ENCODE peak calls at places on chromosome 10, in five cellular contexts. E, P, X, N and T are unnamed samples. For H3K36me3 and H3K27me3, the result is how much of the 10 kb centered on the place peaks cover.

GRCh38 chr10:117784776-117785175 is 242.2 kb downstream of the EMX2 start:
- DNase-seq in E (no peak), N (no peak), P (no peak), X (no peak), T (no peak)

GRCh38 chr10:17782921-17783665 is 26.1 kb upstream of the MRC1 start:
- DNase-seq in X (no peak), E (peak), N (no peak), P (no peak), T (no peak)

GRCh38 chr10:52004342-52004949 is 305.1 kb upstream of the CSTF2T start:
- DNase-seq in X (no peak), N (no peak), E (no peak), P (no peak), T (no peak)

GRCh38 chr10:42997151-42997848 is 79.6 kb upstream of the RET start:
- DNase-seq in P (no peak), N (no peak), X (no peak), E (no peak), T (no peak)

GRCh38 chr10:74837750-74838149 is 11.3 kb downstream of the KAT6B start:
- DNase-seq in E (no peak), X (no peak), P (no peak), N (no peak), T (no peak)

GRCh38 chr10:116775488-116776400 is 33.4 kb upstream of the HSPA12A start:
- DNase-seq in N (no peak), X (no peak), E (no peak), P (no peak), T (no peak)

GRCh38 chr10:26199841-26200240 is 16.7 kb upstream of the GAD2 start:
- DNase-seq in N (no peak), E (no peak), P (no peak), X (no peak), T (no peak)

GRCh38 chr10:119113805-119114732 is 10.2 kb downstream of the DENND10 start:
- DNase-seq in E (no peak), P (no peak), N (peak), X (no peak), T (no peak)

GRCh38 chr10:18710201-18710653 is 51.0 kb downstream of the ARL5B start:
- DNase-seq in N (no peak), E (no peak), P (no peak), X (no peak), T (no peak)

GRCh38 chr10:114694062-114694461 is 36.0 kb upstream of the ABLIM1 start:
- DNase-seq in E (no peak), N (no peak), P (no peak), X (no peak), T (no peak)

GRCh38 chr10:15879663-15880062 is 19.4 kb upstream of the MINDY3 start:
- DNase-seq in N (no peak), E (no peak), P (no peak), X (no peak), T (no peak)

GRCh38 chr10:79454259-79454658 is 8.8 kb upstream of the ZCCHC24 start:
- DNase-seq in E (no peak), N (no peak), X (peak), P (no peak), T (no peak)

GRCh38 chr10:15515207-15515606 is 144.1 kb upstream of the FAM171A1 start:
- DNase-seq in N (no peak), X (no peak), P (no peak), E (no peak), T (peak)

GRCh38 chr10:116621934-116622655 is 1.3 kb downstream of the PNLIPRP2 start:
- DNase-seq in P (no peak), N (peak), X (peak), E (no peak), T (no peak)

GRCh38 chr10:80356563-80356999 is at the start of the genes DYDC1 and DYDC2:
- DNase-seq in X (no peak), P (no peak), N (peak), E (peak), T (peak)

GRCh38 chr10:4255751-4256150 is 470.7 kb upstream of the KLF6 start:
- DNase-seq in N (no peak), E (no peak), P (no peak), X (no peak), T (no peak)

GRCh38 chr10:47288236-47288635 is 11.8 kb upstream of the GDF10 start:
- DNase-seq in P (no peak), X (no peak), E (no peak), N (no peak), T (no peak)

GRCh38 chr10:48947690-48948418 is 8.2 kb upstream of the LRRC18 start:
- DNase-seq in N (no peak), E (no peak), P (no peak), X (no peak), T (no peak)

GRCh38 chr10:79382491-79382941 is 35.2 kb downstream of the PPIF start:
- DNase-seq in E (peak), P (peak), X (peak), N (no peak), T (peak)

GRCh38 chr10:117463545-117463920 is 79.0 kb upstream of the EMX2 start:
- DNase-seq in E (no peak), N (no peak), P (no peak), X (no peak), T (no peak)

GRCh38 chr10:44752451-44753441 is 158.4 kb upstream of the TMEM72 start:
- DNase-seq in P (no peak), E (no peak), N (peak), X (no peak), T (no peak)

GRCh38 chr10:4111593-4111992 is 326.6 kb upstream of the KLF6 start:
- DNase-seq in P (no peak), E (no peak), N (no peak), X (no peak), T (no peak)

GRCh38 chr10:93718937-93719725 is 16.7 kb upstream of the FRA10AC1 start:
- DNase-seq in P (no peak), X (no peak), N (peak), E (no peak), T (no peak)

GRCh38 chr10:71528371-71529202 is 131.9 kb downstream of the CDH23 start:
- DNase-seq in P (no peak), X (no peak), E (no peak), N (no peak), T (no peak)

GRCh38 chr10:118615888-118616287 is 20.4 kb upstream of the PRLHR start:
- DNase-seq in E (no peak), X (no peak), P (no peak), N (no peak), T (no peak)

GRCh38 chr10:124743188-124744046 is 761 bp downstream of the FAM53B start:
- DNase-seq in N (peak), X (peak), P (no peak), E (peak), T (no peak)

GRCh38 chr10:32149257-32149955 is 93.2 kb upstream of the KIF5B start:
- DNase-seq in X (peak), N (peak), E (peak), P (no peak), T (peak)

GRCh38 chr10:22369433-22370072 is 24.3 kb downstream of the SPAG6 start:
- DNase-seq in P (no peak), E (no peak), X (no peak), N (no peak), T (no peak)

GRCh38 chr10:79381804-79382221 is 34.5 kb downstream of the PPIF start:
- DNase-seq in N (peak), E (peak), X (peak), P (peak), T (peak)

GRCh38 chr10:104254493-104255243 is at the start of gene GSTO1:
- DNase-seq in X (peak), P (peak), N (peak), E (peak), T (peak)

GRCh38 chr10:3126741-3127342 is 45.7 kb downstream of the PITRM1 start:
- DNase-seq in N (peak), P (no peak), E (no peak), X (no peak), T (peak)

GRCh38 chr10:131211556-131211955 is 100.0 kb downstream of the TCERG1L start:
- DNase-seq in N (no peak), P (no peak), E (peak), X (no peak), T (no peak)

GRCh38 chr10:59177031-59177861 is 803 bp downstream of the PHYHIPL start:
- DNase-seq in X (no peak), P (no peak), N (peak), E (no peak), T (no peak)

GRCh38 chr10:18713077-18713476 is 53.8 kb downstream of the ARL5B start:
- DNase-seq in E (no peak), N (no peak), X (no peak), P (no peak), T (no peak)

GRCh38 chr10:75002351-75002725 is 109.1 kb upstream of the SAMD8 start:
- DNase-seq in E (no peak), N (no peak), P (no peak), X (no peak), T (no peak)

GRCh38 chr10:83963446-83963845 is 175.9 kb upstream of the GHITM start:
- DNase-seq in E (no peak), P (no peak), X (no peak), N (no peak), T (no peak)

GRCh38 chr10:124983321-124983720 is 41.4 kb downstream of the ZRANB1 start:
- DNase-seq in E (no peak), X (no peak), N (no peak), P (no peak), T (no peak)

GRCh38 chr10:26621889-26622681 is 75.4 kb upstream of the PDSS1 start:
- DNase-seq in N (peak), E (peak), P (peak), X (no peak), T (peak)

DNA sequence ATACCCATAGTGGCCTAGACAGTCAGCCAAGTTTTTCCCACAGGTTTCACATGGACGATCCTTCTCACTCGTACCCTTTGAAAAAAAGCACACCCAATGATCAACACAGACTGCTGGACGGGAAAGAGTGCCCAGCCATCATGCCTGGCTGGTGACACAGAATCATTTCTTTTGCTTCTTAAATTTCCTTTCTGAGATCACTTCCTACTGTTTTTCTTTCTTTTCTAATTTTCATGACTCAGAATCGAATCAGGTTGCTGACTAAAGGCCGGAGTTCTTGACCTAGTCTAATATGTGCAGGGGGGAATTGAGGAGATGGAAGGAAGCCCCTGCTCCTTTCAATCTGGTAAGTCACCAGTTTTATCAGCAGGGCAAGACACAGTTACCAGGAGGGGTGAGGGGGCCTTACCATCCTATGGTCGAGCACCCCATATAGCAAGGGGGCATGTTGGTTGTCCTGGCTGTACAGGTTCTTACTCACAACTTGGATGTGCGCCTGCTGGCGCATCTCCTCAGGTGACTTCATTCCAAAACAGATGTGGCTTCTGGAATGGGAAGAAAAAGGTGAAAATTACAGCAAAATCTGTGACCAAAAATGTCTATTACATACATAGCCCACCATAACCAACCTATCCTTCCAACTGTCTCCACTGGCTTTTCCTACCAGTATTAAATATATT is 3.5 kb downstream of the POLR3A start:
- DNase-seq in X (no peak), P (no peak), N (no peak), E (no peak), T (no peak)
- H3K36me3 ChIP-seq in X (under half), P (half or more), N (under half), E (half or more), T (under half)

GRCh38 chr10:112607506-112607905 is 160.5 kb downstream of the VTI1A start:
- DNase-seq in E (no peak), X (no peak), P (no peak), N (no peak), T (no peak)

GRCh38 chr10:112605063-112605462 is 158.0 kb downstream of the VTI1A start:
- DNase-seq in E (no peak), X (no peak), N (no peak), P (no peak), T (no peak)

GRCh38 chr10:112601214-112602090 is 154.4 kb downstream of the VTI1A start:
- DNase-seq in N (no peak), E (no peak), X (no peak), P (no peak), T (no peak)

DNA sequence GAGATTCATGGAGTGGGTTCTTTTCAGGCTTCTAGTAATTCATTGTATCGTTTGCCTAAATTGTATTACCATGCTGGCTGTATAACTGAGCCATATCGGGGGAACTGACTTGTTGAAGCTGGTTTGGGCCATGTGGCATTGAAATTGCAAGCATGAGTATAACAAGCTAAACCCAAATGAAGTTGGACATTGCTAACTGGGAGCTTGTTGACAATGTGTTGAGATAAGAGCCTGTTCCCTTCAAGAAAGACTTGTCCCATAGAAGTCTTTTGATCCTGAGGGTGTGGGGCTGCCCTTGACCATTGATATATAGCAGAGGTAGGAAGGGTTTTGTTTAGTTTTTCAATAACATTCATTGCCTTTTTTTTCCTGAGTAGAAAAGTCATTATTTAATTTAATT is 156.0 kb downstream of the VTI1A start:
- DNase-seq in X (no peak), P (no peak), E (no peak), N (no peak), T (no peak)
- H3K27me3 ChIP-seq in X (under half), P (under half), E (under half), N (under half), T (under half)

DNA sequence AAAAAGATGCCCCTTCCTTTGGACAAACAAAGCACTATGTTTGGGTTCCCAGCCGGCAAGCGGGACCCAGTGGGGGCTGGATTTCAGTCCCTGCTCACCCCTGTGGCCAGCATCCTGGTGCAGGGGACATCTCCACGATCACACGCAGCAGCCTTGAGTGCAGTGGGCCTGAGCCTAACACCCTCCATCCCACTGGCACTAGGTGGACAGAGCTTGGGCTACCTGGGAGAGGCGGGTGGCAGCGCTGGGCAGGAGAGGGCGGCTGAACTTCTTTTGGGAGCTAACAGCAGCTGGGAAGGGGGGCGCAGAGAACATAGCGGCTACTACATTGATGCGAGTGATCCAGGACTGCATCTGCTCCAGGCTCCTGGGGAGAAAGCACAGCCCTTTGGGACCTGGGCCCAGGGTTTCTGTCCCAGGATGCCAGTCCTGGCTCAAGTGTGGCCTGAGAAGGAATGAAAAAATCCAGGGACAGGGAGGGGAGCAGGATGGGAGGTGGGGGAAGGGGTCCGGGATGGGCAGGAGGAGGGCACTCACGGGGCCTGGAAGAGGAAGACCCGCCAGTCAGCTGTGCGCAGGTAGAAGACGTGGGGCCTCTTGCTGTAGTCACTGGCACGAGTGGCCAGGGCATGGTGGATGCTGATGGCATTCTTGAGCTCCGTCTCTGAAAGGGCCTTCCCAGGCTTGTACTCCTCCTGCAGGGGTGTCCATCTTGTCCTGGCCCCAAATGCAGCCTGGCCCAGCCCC is 9.0 kb downstream of the NFKB2 start:
- DNase-seq in X (no peak), N (no peak), E (no peak), P (no peak), T (no peak)
- TF ChIP-seq POLR2A in X (no peak), N (no peak), E (no peak), P (no peak), T (no peak)

GRCh38 chr10:38050212-38050611 is 39.7 kb downstream of the ZNF33A start:
- DNase-seq in E (no peak), X (no peak), P (no peak), N (no peak), T (no peak)
- H3K36me3 ChIP-seq in E (half or more), X (under half), P (under half), N (under half), T (under half)

GRCh38 chr10:96093948-96094347 is 36.1 kb upstream of the ZNF518A start:
- DNase-seq in X (no peak), P (no peak), N (no peak), E (no peak), T (no peak)
- H3K27me3 ChIP-seq in X (under half), P (under half), N (under half), E (half or more), T (half or more)

DNA sequence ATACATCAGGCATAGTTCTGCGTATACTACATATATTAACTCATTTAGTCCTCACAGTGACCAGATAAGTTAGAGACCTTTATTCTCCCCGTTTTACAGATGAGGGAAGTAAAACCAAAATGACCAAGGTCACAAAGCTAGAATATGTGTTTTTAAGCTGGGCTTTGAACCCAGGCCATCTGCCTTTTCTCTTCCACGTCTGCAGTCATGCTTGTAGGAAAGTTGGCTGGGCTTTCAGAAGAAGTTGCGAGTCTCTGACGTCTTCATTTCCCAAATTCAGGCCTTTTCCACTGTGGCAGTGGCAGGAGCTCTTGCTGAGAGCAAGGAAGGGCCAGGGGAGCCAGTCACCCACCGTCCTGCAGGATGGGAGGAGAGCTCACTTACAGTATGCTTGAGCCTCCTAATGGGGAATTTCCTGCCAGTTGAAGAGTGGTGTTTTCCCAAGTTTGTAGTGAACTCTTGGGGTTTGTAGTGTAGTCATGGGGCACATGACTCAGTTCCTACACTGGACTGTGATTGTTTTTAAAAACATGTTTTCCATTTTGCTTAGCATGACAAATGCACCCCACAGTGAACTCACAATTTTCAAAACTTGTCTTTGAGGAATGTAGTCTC is 34.2 kb downstream of the CYP17A1 start:
- DNase-seq in E (no peak), X (no peak), N (peak), P (no peak), T (peak)
- TF ChIP-seq POLR2A in E (no peak), X (no peak), N (no peak), P (no peak), T (no peak)

DNA sequence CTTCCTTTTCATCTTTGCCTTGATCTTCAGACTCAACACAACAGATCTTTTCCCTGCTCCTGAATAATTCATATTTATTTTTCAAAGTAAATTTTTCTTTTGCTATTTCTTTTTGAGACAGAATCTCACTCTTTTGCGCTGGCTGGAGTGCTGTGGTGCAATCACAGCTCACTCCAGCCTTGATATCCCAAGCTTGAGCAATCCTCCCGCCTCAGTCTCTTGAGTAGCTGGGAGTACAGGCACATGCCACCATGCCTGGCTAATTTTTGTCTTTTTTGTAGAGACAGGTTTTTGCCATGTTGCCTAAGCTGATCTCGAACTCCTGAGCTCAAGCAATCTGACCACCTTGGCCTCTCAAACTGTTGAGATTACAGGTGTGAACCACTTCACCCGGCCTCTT is 9.2 kb downstream of the RTKN2 start:
- DNase-seq in X (no peak), E (no peak), P (no peak), N (no peak), T (no peak)
- H3K36me3 ChIP-seq in X (under half), E (under half), P (under half), N (under half), T (under half)